ENCODE peak calls at places on chromosome 22, in eight cellular contexts. One of them, this sample, is unnamed. For H3K4me1, the result is how much of the 10 kb centered on the place peaks cover.

GRCh38 chr22:38817196-38817595 is 23.3 kb upstream of the DNAL4 start:
- DNase-seq in endodermal cell: no peak
- DNase-seq in uterus: no peak
- DNase-seq in upper lobe of right lung: no peak
- DNase-seq in left lung: no peak
- DNase-seq in IMR-90: no peak
- DNase-seq in ovary: no peak
- DNase-seq in CD8-positive, alpha-beta T cell: no peak
- DNase-seq in this sample: no peak

GRCh38 chr22:45455212-45455611 is 41.7 kb downstream of the RIBC2 start:
- DNase-seq in endodermal cell: no peak
- DNase-seq in uterus: no peak
- DNase-seq in upper lobe of right lung: no peak
- DNase-seq in left lung: no peak
- DNase-seq in IMR-90: no peak
- DNase-seq in ovary: no peak
- DNase-seq in CD8-positive, alpha-beta T cell: no peak
- DNase-seq in this sample: no peak

GRCh38 chr22:50735739-50736030 is 2.3 kb upstream of the ACR start:
- DNase-seq in endodermal cell: no peak
- DNase-seq in uterus: no peak
- DNase-seq in upper lobe of right lung: no peak
- DNase-seq in left lung: no peak
- DNase-seq in IMR-90: no peak
- DNase-seq in ovary: no peak
- DNase-seq in CD8-positive, alpha-beta T cell: no peak
- DNase-seq in this sample: no peak

GRCh38 chr22:35111244-35111643 is 45.3 kb downstream of the ISX start:
- DNase-seq in endodermal cell: peak
- DNase-seq in uterus: no peak
- DNase-seq in upper lobe of right lung: no peak
- DNase-seq in left lung: no peak
- DNase-seq in IMR-90: no peak
- DNase-seq in ovary: no peak
- DNase-seq in CD8-positive, alpha-beta T cell: no peak
- DNase-seq in this sample: no peak

GRCh38 chr22:46045459-46046298 is 68.7 kb upstream of the WNT7B start:
- DNase-seq in endodermal cell: peak
- DNase-seq in uterus: peak
- DNase-seq in upper lobe of right lung: peak
- DNase-seq in left lung: peak
- DNase-seq in IMR-90: no peak
- DNase-seq in ovary: peak
- DNase-seq in CD8-positive, alpha-beta T cell: no peak
- DNase-seq in this sample: peak

GRCh38 chr22:50012201-50013181 is at the start of gene IL17REL:
- DNase-seq in endodermal cell: peak
- DNase-seq in uterus: no peak
- DNase-seq in upper lobe of right lung: peak
- DNase-seq in left lung: no peak
- DNase-seq in IMR-90: peak
- DNase-seq in ovary: peak
- DNase-seq in CD8-positive, alpha-beta T cell: no peak
- DNase-seq in this sample: no peak

GRCh38 chr22:33299245-33299956 is 241.2 kb upstream of the SYN3 start:
- DNase-seq in endodermal cell: no peak
- DNase-seq in uterus: no peak
- DNase-seq in upper lobe of right lung: no peak
- DNase-seq in left lung: no peak
- DNase-seq in IMR-90: no peak
- DNase-seq in ovary: no peak
- DNase-seq in CD8-positive, alpha-beta T cell: no peak
- DNase-seq in this sample: no peak

GRCh38 chr22:33921576-33922181 is 1.4 kb upstream of the LARGE1 start:
- DNase-seq in endodermal cell: peak
- DNase-seq in uterus: peak
- DNase-seq in upper lobe of right lung: peak
- DNase-seq in left lung: peak
- DNase-seq in IMR-90: peak
- DNase-seq in ovary: peak
- DNase-seq in CD8-positive, alpha-beta T cell: no peak
- DNase-seq in this sample: no peak

GRCh38 chr22:40322061-40322460 is 24.2 kb upstream of the ADSL start:
- DNase-seq in endodermal cell: peak
- DNase-seq in uterus: no peak
- DNase-seq in upper lobe of right lung: no peak
- DNase-seq in left lung: no peak
- DNase-seq in IMR-90: peak
- DNase-seq in ovary: no peak
- DNase-seq in CD8-positive, alpha-beta T cell: no peak
- DNase-seq in this sample: no peak

GRCh38 chr22:30705710-30706651 is 11.3 kb downstream of the OSBP2 start:
- DNase-seq in endodermal cell: peak
- DNase-seq in uterus: no peak
- DNase-seq in upper lobe of right lung: no peak
- DNase-seq in left lung: no peak
- DNase-seq in IMR-90: peak
- DNase-seq in ovary: no peak
- DNase-seq in CD8-positive, alpha-beta T cell: no peak
- DNase-seq in this sample: no peak

GRCh38 chr22:45235851-45236342 is 4.8 kb downstream of the KIAA0930 start:
- DNase-seq in endodermal cell: no peak
- DNase-seq in uterus: no peak
- DNase-seq in upper lobe of right lung: no peak
- DNase-seq in left lung: no peak
- DNase-seq in IMR-90: no peak
- DNase-seq in ovary: no peak
- DNase-seq in CD8-positive, alpha-beta T cell: no peak
- DNase-seq in this sample: no peak

GRCh38 chr22:40210814-40211213 is 33.1 kb downstream of the TNRC6B start:
- DNase-seq in endodermal cell: no peak
- DNase-seq in uterus: no peak
- DNase-seq in upper lobe of right lung: no peak
- DNase-seq in left lung: no peak
- DNase-seq in IMR-90: no peak
- DNase-seq in ovary: no peak
- DNase-seq in CD8-positive, alpha-beta T cell: no peak
- DNase-seq in this sample: no peak

GRCh38 chr22:29148036-29148435 is 57.7 kb upstream of the EMID1 start:
- DNase-seq in endodermal cell: no peak
- DNase-seq in uterus: no peak
- DNase-seq in upper lobe of right lung: peak
- DNase-seq in left lung: peak
- DNase-seq in IMR-90: no peak
- DNase-seq in ovary: no peak
- DNase-seq in CD8-positive, alpha-beta T cell: no peak
- DNase-seq in this sample: no peak

GRCh38 chr22:35310556-35311550 is 11.2 kb downstream of the TOM1 start:
- DNase-seq in endodermal cell: no peak
- DNase-seq in uterus: no peak
- DNase-seq in upper lobe of right lung: peak
- DNase-seq in left lung: peak
- DNase-seq in IMR-90: no peak
- DNase-seq in ovary: no peak
- DNase-seq in CD8-positive, alpha-beta T cell: no peak
- DNase-seq in this sample: no peak

GRCh38 chr22:44915441-44915840 is 94.4 kb downstream of the PHF21B start:
- DNase-seq in endodermal cell: peak
- DNase-seq in uterus: no peak
- DNase-seq in upper lobe of right lung: peak
- DNase-seq in left lung: no peak
- DNase-seq in IMR-90: no peak
- DNase-seq in ovary: no peak
- DNase-seq in CD8-positive, alpha-beta T cell: no peak
- DNase-seq in this sample: no peak

GRCh38 chr22:32413715-32414114 is 1.7 kb upstream of the RTCB start:
- DNase-seq in endodermal cell: no peak
- DNase-seq in uterus: no peak
- DNase-seq in upper lobe of right lung: no peak
- DNase-seq in left lung: no peak
- DNase-seq in IMR-90: peak
- DNase-seq in ovary: no peak
- DNase-seq in CD8-positive, alpha-beta T cell: no peak
- DNase-seq in this sample: no peak

GRCh38 chr22:20583471-20583922 is 76.1 kb downstream of the MED15 start:
- DNase-seq in endodermal cell: peak
- DNase-seq in uterus: no peak
- DNase-seq in upper lobe of right lung: no peak
- DNase-seq in left lung: no peak
- DNase-seq in IMR-90: no peak
- DNase-seq in ovary: no peak
- DNase-seq in CD8-positive, alpha-beta T cell: no peak
- DNase-seq in this sample: no peak
- TF ChIP-seq CTCF in endodermal cell: peak
- TF ChIP-seq CTCF in uterus: no peak
- TF ChIP-seq CTCF in upper lobe of right lung: no peak
- TF ChIP-seq CTCF in left lung: no peak
- TF ChIP-seq CTCF in IMR-90: no peak
- TF ChIP-seq CTCF in ovary: no peak
- TF ChIP-seq CTCF in CD8-positive, alpha-beta T cell: no peak
- TF ChIP-seq CTCF in this sample: no peak

DNA sequence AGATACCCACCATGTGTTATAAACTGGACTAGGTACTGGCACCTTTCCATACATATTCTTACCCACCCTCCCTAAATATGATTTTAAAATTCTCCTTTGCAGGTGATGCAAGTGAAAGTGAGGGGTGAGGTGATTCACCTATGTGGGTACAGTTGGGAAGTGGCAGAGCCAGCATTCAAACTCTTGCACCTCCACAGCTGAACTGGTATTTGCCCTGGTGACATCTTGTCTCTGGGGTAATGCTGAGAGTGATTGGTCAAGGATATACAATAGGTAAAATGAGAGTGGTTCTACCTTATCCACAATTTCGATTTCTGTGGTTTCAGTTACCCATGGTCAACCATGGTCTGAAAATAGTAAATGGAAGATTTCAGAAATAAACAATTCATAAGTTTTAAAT is 288.2 kb downstream of the MIAT start:
- DNase-seq in endodermal cell: no peak
- DNase-seq in uterus: no peak
- DNase-seq in upper lobe of right lung: no peak
- DNase-seq in left lung: no peak
- DNase-seq in IMR-90: no peak
- DNase-seq in ovary: no peak
- DNase-seq in CD8-positive, alpha-beta T cell: no peak
- DNase-seq in this sample: no peak
- H3K4me1 ChIP-seq in endodermal cell: under half
- H3K4me1 ChIP-seq in uterus: under half
- H3K4me1 ChIP-seq in upper lobe of right lung: under half
- H3K4me1 ChIP-seq in left lung: under half
- H3K4me1 ChIP-seq in IMR-90: under half
- H3K4me1 ChIP-seq in ovary: under half
- H3K4me1 ChIP-seq in CD8-positive, alpha-beta T cell: under half
- H3K4me1 ChIP-seq in this sample: under half

GRCh38 chr22:22103078-22103593 is 120.5 kb upstream of the TOP3B start:
- DNase-seq in endodermal cell: peak
- DNase-seq in uterus: no peak
- DNase-seq in upper lobe of right lung: no peak
- DNase-seq in left lung: no peak
- DNase-seq in IMR-90: no peak
- DNase-seq in ovary: no peak
- DNase-seq in CD8-positive, alpha-beta T cell: no peak
- DNase-seq in this sample: no peak
- H3K4me3 ChIP-seq in endodermal cell: no peak
- H3K4me3 ChIP-seq in uterus: no peak
- H3K4me3 ChIP-seq in upper lobe of right lung: no peak
- H3K4me3 ChIP-seq in left lung: no peak
- H3K4me3 ChIP-seq in IMR-90: no peak
- H3K4me3 ChIP-seq in ovary: no peak
- H3K4me3 ChIP-seq in CD8-positive, alpha-beta T cell: no peak
- H3K4me3 ChIP-seq in this sample: no peak

GRCh38 chr22:37053310-37054077 is 2.0 kb downstream of the KCTD17 start:
- DNase-seq in endodermal cell: no peak
- DNase-seq in uterus: no peak
- DNase-seq in upper lobe of right lung: peak
- DNase-seq in left lung: no peak
- DNase-seq in IMR-90: no peak
- DNase-seq in ovary: no peak
- DNase-seq in CD8-positive, alpha-beta T cell: no peak
- DNase-seq in this sample: no peak

GRCh38 chr22:37054078-37054440 is 2.5 kb downstream of the KCTD17 start:
- DNase-seq in endodermal cell: no peak
- DNase-seq in uterus: no peak
- DNase-seq in upper lobe of right lung: no peak
- DNase-seq in left lung: no peak
- DNase-seq in IMR-90: no peak
- DNase-seq in ovary: no peak
- DNase-seq in CD8-positive, alpha-beta T cell: no peak
- DNase-seq in this sample: no peak

GRCh38 chr22:37050913-37051628 is 471 bp upstream of the KCTD17 start:
- DNase-seq in endodermal cell: no peak
- DNase-seq in uterus: no peak
- DNase-seq in upper lobe of right lung: no peak
- DNase-seq in left lung: no peak
- DNase-seq in IMR-90: no peak
- DNase-seq in ovary: no peak
- DNase-seq in CD8-positive, alpha-beta T cell: no peak
- DNase-seq in this sample: no peak

GRCh38 chr22:37052386-37053309 is 1.1 kb downstream of the KCTD17 start:
- DNase-seq in endodermal cell: no peak
- DNase-seq in uterus: no peak
- DNase-seq in upper lobe of right lung: no peak
- DNase-seq in left lung: no peak
- DNase-seq in IMR-90: no peak
- DNase-seq in ovary: no peak
- DNase-seq in CD8-positive, alpha-beta T cell: no peak
- DNase-seq in this sample: no peak

GRCh38 chr22:37051629-37052385 is at the start of gene KCTD17:
- DNase-seq in endodermal cell: peak
- DNase-seq in uterus: peak
- DNase-seq in upper lobe of right lung: peak
- DNase-seq in left lung: peak
- DNase-seq in IMR-90: peak
- DNase-seq in ovary: peak
- DNase-seq in CD8-positive, alpha-beta T cell: peak
- DNase-seq in this sample: no peak
- TF ChIP-seq CTCF in endodermal cell: no peak
- TF ChIP-seq CTCF in uterus: no peak
- TF ChIP-seq CTCF in upper lobe of right lung: no peak
- TF ChIP-seq CTCF in left lung: no peak
- TF ChIP-seq CTCF in IMR-90: peak
- TF ChIP-seq CTCF in ovary: no peak
- TF ChIP-seq CTCF in CD8-positive, alpha-beta T cell: no peak
- TF ChIP-seq CTCF in this sample: no peak